ENCODE peak calls at places on chromosomes 5 and 9, in six cellular contexts. V is GM23338, C is neural progenitor cell, H is MM.1S, A is PC-3, F is GM23248. Y is an unnamed sample.

GRCh38 chr9:94823710-94824109 is 97.2 kb downstream of the AOPEP start:
- DNase-seq in V (no peak), C (no peak), H (no peak), A (no peak), F (no peak), Y (no peak)

GRCh38 chr9:93259490-93260289 is 75.8 kb downstream of the WNK2 start:
- DNase-seq in V (no peak), C (no peak), H (no peak), A (no peak), F (no peak), Y (peak; percentile 15)

GRCh38 chr9:1458503-1458902 is 408.3 kb downstream of the DMRT2 start:
- DNase-seq in V (no peak), C (no peak), H (no peak), A (peak; percentile 91), F (peak; percentile 87), Y (no peak)

GRCh38 chr9:69279730-69280127 is 45.3 kb upstream of the ENTREP1 start:
- DNase-seq in V (no peak), C (no peak), H (no peak), A (no peak), F (no peak), Y (no peak)

GRCh38 chr5:41843456-41844112 is 26.6 kb downstream of the OXCT1 start:
- DNase-seq in V (peak; percentile 78), C (peak; percentile 67), H (peak; percentile 48), A (peak; percentile 71), F (peak; percentile 82), Y (peak; percentile 35)

GRCh38 chr9:130029591-130029990 is 13.4 kb downstream of the FNBP1 start:
- DNase-seq in V (no peak), C (no peak), H (no peak), A (no peak), F (no peak), Y (no peak)

GRCh38 chr5:149382517-149383220 is 3.6 kb upstream of the IL17B start:
- DNase-seq in V (no peak), C (no peak), H (no peak), A (no peak), F (no peak), Y (no peak)

GRCh38 chr5:103489293-103489692 is 73.3 kb downstream of the NUDT12 start:
- DNase-seq in V (no peak), C (no peak), H (no peak), A (no peak), F (no peak), Y (no peak)

GRCh38 chr5:51381801-51382507 is 1.3 kb upstream of the ISL1 start:
- DNase-seq in V (no peak), C (no peak), H (no peak), A (no peak), F (no peak), Y (peak; percentile 26)

GRCh38 chr5:44681906-44682305 is 126.8 kb upstream of the MRPS30 start:
- DNase-seq in V (no peak), C (no peak), H (no peak), A (no peak), F (no peak), Y (no peak)

GRCh38 chr5:135669416-135669815 is 90.6 kb upstream of the CXCL14 start:
- DNase-seq in V (no peak), C (no peak), H (no peak), A (no peak), F (no peak), Y (no peak)

GRCh38 chr5:159576902-159577301 is 246.6 kb upstream of the IL12B start:
- DNase-seq in V (no peak), C (no peak), H (no peak), A (no peak), F (no peak), Y (no peak)

GRCh38 chr9:134540441-134541372 is 100.9 kb upstream of the COL5A1 start:
- DNase-seq in V (no peak), C (no peak), H (no peak), A (no peak), F (no peak), Y (no peak)

GRCh38 chr5:31937226-31937625 is 236.9 kb downstream of the GOLPH3 start:
- DNase-seq in V (no peak), C (no peak), H (no peak), A (no peak), F (no peak), Y (no peak)
- H3F3A ChIP-seq in V (no peaks in the 10 kb centered on the region), C (peaks cover 13% of the 10 kb centered on the region), H (no peaks in the 10 kb centered on the region), A (no peaks in the 10 kb centered on the region), F (no peaks in the 10 kb centered on the region), Y (no peaks in the 10 kb centered on the region)

GRCh38 chr9:113156880-113157279 is 6.1 kb downstream of the SLC31A2 start:
- DNase-seq in V (no peak), C (no peak), H (no peak), A (no peak), F (no peak), Y (no peak)
- TF ChIP-seq EZH2phosphoT487 in V (no peak), C (no peak), H (no peak), A (no peak), F (no peak), Y (no peak)

GRCh38 chr5:140647042-140647341 is 438 bp downstream of the NDUFA2 start:
- DNase-seq in V (no peak), C (no peak), H (no peak), A (no peak), F (peak; percentile 54), Y (no peak)

GRCh38 chr5:140642718-140643117 is 3.5 kb downstream of the TMCO6 start:
- DNase-seq in V (no peak), C (no peak), H (no peak), A (no peak), F (peak; percentile 67), Y (no peak)

DNA sequence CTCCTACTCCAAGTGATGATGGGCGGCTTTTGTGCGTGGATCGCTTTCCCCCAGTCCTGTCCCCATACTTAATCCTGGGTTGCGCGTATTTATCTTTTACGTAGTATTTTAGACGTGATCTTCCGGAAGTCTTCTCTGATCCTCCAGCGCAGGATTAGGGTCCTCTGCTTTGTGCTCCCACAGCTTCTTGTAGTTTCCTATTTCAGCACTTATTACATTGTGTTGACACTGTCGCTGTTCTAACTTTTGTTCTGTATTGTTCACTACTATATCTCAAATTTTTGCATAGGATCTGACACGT is 453 bp downstream of the IK start:
- DNase-seq in V (no peak), C (no peak), H (no peak), A (no peak), F (peak; percentile 61), Y (no peak)
- H3K27ac ChIP-seq in V (no peak overlapping the region), C (no peak overlapping the region), H (peak overlapping the region; percentile 53), A (no peak overlapping the region), F (peak overlapping the region; percentile 82), Y (peak overlapping the region; percentile 4)

GRCh38 chr9:37191403-37192089 is 71.2 kb downstream of the ZCCHC7 start:
- DNase-seq in V (peak; percentile 37), C (peak; percentile 67), H (no peak), A (no peak), F (no peak), Y (no peak)

GRCh38 chr9:37184905-37185867 is 64.8 kb downstream of the ZCCHC7 start:
- DNase-seq in V (no peak), C (no peak), H (no peak), A (no peak), F (no peak), Y (no peak)

GRCh38 chr9:37187269-37187668 is 66.9 kb downstream of the ZCCHC7 start:
- DNase-seq in V (no peak), C (no peak), H (peak; percentile 52), A (no peak), F (no peak), Y (no peak)

GRCh38 chr9:37192803-37193202 is 72.4 kb downstream of the ZCCHC7 start:
- DNase-seq in V (no peak), C (peak; percentile 16), H (no peak), A (no peak), F (no peak), Y (no peak)

DNA sequence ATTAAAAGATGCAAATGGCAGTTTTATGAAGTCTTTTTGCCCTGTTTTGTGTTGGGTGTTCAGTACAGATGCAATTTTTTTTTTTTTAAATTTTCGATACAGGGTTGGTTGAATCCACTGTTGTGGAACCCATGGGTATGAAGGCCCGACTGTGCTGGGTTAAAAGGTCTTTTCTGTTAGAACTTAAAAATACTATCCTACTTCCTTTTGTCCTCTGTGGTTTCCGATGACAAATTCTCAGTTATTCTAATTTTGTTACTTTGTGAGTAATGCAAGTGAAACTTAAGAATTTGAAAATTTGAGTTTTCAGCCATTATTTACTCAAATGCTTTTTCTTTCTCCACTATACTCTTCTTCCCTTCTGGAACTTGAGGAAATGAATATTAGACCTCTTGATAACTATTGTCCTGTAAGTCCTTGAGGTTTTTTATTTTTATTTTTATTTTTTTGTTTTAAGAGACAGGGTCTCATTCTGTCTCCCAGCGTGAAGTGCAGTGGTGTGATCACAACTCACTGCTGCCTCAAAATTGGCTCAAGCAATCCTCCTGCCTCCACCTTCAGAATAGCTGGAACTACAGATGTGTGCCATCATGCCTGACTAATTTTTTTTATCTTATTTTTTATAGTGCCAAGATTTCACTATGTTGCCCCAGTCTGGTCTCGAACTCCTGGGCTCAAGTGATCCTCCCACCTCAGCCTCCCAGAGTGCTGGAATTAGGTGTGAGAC is 67.5 kb downstream of the ZCCHC7 start:
- DNase-seq in V (no peak), C (no peak), H (peak; percentile 70), A (no peak), F (peak; percentile 48), Y (no peak)
- H3F3A ChIP-seq in V (no peaks in the 10 kb centered on the region), C (peaks cover 36% of the 10 kb centered on the region), H (peaks cover 11% of the 10 kb centered on the region), A (no peaks in the 10 kb centered on the region), F (peaks cover 16% of the 10 kb centered on the region), Y (peaks cover 8% of the 10 kb centered on the region)

GRCh38 chr9:132669636-132670358 is at the start of gene DDX31:
- DNase-seq in V (peak; percentile 89), C (peak; percentile 89), H (peak; percentile 85), A (peak; percentile 65), F (peak; percentile 92), Y (peak; percentile 94)

GRCh38 chr9:132670359-132670815 is at the start of gene GTF3C4:
- DNase-seq in V (peak; percentile 89), C (peak; percentile 95), H (peak; percentile 78), A (peak; percentile 61), F (peak; percentile 90), Y (peak; percentile 94)

GRCh38 chr9:132672413-132672690 is 2.1 kb downstream of the GTF3C4 start:
- DNase-seq in V (no peak), C (no peak), H (no peak), A (peak; percentile 80), F (no peak), Y (no peak)

GRCh38 chr9:132671620-132672412 is 1.6 kb downstream of the GTF3C4 start:
- DNase-seq in V (no peak), C (no peak), H (no peak), A (no peak), F (peak; percentile 48), Y (no peak)

GRCh38 chr9:132670816-132671371 is 630 bp downstream of the GTF3C4 start:
- DNase-seq in V (peak; percentile 80), C (peak; percentile 79), H (peak; percentile 44), A (peak; percentile 4), F (peak; percentile 65), Y (peak; percentile 70)
- TF ChIP-seq EZH2phosphoT487 in V (no peak), C (no peak), H (no peak), A (no peak), F (no peak), Y (no peak)

GRCh38 chr5:107470007-107470582 is 200.6 kb downstream of the EFNA5 start:
- DNase-seq in V (no peak), C (no peak), H (no peak), A (peak; percentile 55), F (no peak), Y (no peak)
- H3K27ac ChIP-seq in V (no peak overlapping the region), C (peak overlapping the region; percentile 36), H (no peak overlapping the region), A (peak overlapping the region; percentile 85), F (no peak overlapping the region), Y (peak overlapping the region; percentile 40)

GRCh38 chr9:127444921-127445850 is 6.0 kb downstream of the RPL12 start:
- DNase-seq in V (peak; percentile 17), C (no peak), H (no peak), A (peak; percentile 24), F (peak; percentile 72), Y (no peak)
- H3F3A ChIP-seq in V (peaks cover 62% of the 10 kb centered on the region), C (peaks cover 63% of the 10 kb centered on the region), H (peaks cover 62% of the 10 kb centered on the region), A (peaks cover 7% of the 10 kb centered on the region), F (peaks cover 69% of the 10 kb centered on the region), Y (peaks cover 80% of the 10 kb centered on the region)